ENCODE peak calls at places on chromosomes 4 and X, in seven cellular contexts. One of them, this sample, is unnamed.

GRCh38 chrX:2609431-2610238 is 81.5 kb upstream of the CD99 start:
- DNase-seq in adipocyte: no peak
- DNase-seq in T-helper 17 cell: no peak
- DNase-seq in LHCN-M2: peak
- DNase-seq in activated CD4-positive, alpha-beta T cell treated with anti-CD3 and anti-CD28 coated beads, Interleukin-2, amount 50 U/mL, for 24 hours: no peak
- DNase-seq in stimulated activated CD4-positive, alpha-beta T cell treated with anti-CD3 and anti-CD28 coated beads, Interleukin-4, amount 100 ng/mL, for 4 hours: no peak
- DNase-seq in EH: peak
- DNase-seq in this sample: no peak

GRCh38 chr4:8558080-8558960 is 21.9 kb upstream of the GPR78 start:
- DNase-seq in adipocyte: peak
- DNase-seq in T-helper 17 cell: no peak
- DNase-seq in LHCN-M2: peak
- DNase-seq in activated CD4-positive, alpha-beta T cell treated with anti-CD3 and anti-CD28 coated beads, Interleukin-2, amount 50 U/mL, for 24 hours: no peak
- DNase-seq in stimulated activated CD4-positive, alpha-beta T cell treated with anti-CD3 and anti-CD28 coated beads, Interleukin-4, amount 100 ng/mL, for 4 hours: no peak
- DNase-seq in EH: peak
- DNase-seq in this sample: no peak

GRCh38 chr4:54723786-54724185 is 66.0 kb downstream of the KIT start:
- DNase-seq in adipocyte: no peak
- DNase-seq in T-helper 17 cell: no peak
- DNase-seq in LHCN-M2: no peak
- DNase-seq in activated CD4-positive, alpha-beta T cell treated with anti-CD3 and anti-CD28 coated beads, Interleukin-2, amount 50 U/mL, for 24 hours: no peak
- DNase-seq in stimulated activated CD4-positive, alpha-beta T cell treated with anti-CD3 and anti-CD28 coated beads, Interleukin-4, amount 100 ng/mL, for 4 hours: no peak
- DNase-seq in EH: no peak
- DNase-seq in this sample: no peak

GRCh38 chr4:128668566-128668965 is 140.9 kb upstream of the JADE1 start:
- DNase-seq in adipocyte: no peak
- DNase-seq in T-helper 17 cell: no peak
- DNase-seq in LHCN-M2: no peak
- DNase-seq in activated CD4-positive, alpha-beta T cell treated with anti-CD3 and anti-CD28 coated beads, Interleukin-2, amount 50 U/mL, for 24 hours: no peak
- DNase-seq in stimulated activated CD4-positive, alpha-beta T cell treated with anti-CD3 and anti-CD28 coated beads, Interleukin-4, amount 100 ng/mL, for 4 hours: no peak
- DNase-seq in EH: no peak
- DNase-seq in this sample: no peak

GRCh38 chr4:16875487-16875886 is 23.0 kb downstream of the LDB2 start:
- DNase-seq in adipocyte: peak
- DNase-seq in T-helper 17 cell: no peak
- DNase-seq in LHCN-M2: no peak
- DNase-seq in activated CD4-positive, alpha-beta T cell treated with anti-CD3 and anti-CD28 coated beads, Interleukin-2, amount 50 U/mL, for 24 hours: no peak
- DNase-seq in stimulated activated CD4-positive, alpha-beta T cell treated with anti-CD3 and anti-CD28 coated beads, Interleukin-4, amount 100 ng/mL, for 4 hours: no peak
- DNase-seq in EH: peak
- DNase-seq in this sample: no peak

GRCh38 chrX:20361890-20362262 is 95.2 kb upstream of the RPS6KA3 start:
- DNase-seq in adipocyte: peak
- DNase-seq in T-helper 17 cell: no peak
- DNase-seq in LHCN-M2: peak
- DNase-seq in activated CD4-positive, alpha-beta T cell treated with anti-CD3 and anti-CD28 coated beads, Interleukin-2, amount 50 U/mL, for 24 hours: no peak
- DNase-seq in stimulated activated CD4-positive, alpha-beta T cell treated with anti-CD3 and anti-CD28 coated beads, Interleukin-4, amount 100 ng/mL, for 4 hours: no peak
- DNase-seq in EH: peak
- DNase-seq in this sample: no peak

GRCh38 chr4:69760455-69760854 is at the start of gene SULT1B1:
- DNase-seq in adipocyte: peak
- DNase-seq in T-helper 17 cell: no peak
- DNase-seq in LHCN-M2: peak
- DNase-seq in activated CD4-positive, alpha-beta T cell treated with anti-CD3 and anti-CD28 coated beads, Interleukin-2, amount 50 U/mL, for 24 hours: peak
- DNase-seq in stimulated activated CD4-positive, alpha-beta T cell treated with anti-CD3 and anti-CD28 coated beads, Interleukin-4, amount 100 ng/mL, for 4 hours: peak
- DNase-seq in EH: no peak
- DNase-seq in this sample: no peak

GRCh38 chrX:47217121-47217851 is 1.2 kb upstream of the CDK16 start:
- DNase-seq in adipocyte: peak
- DNase-seq in T-helper 17 cell: no peak
- DNase-seq in LHCN-M2: no peak
- DNase-seq in activated CD4-positive, alpha-beta T cell treated with anti-CD3 and anti-CD28 coated beads, Interleukin-2, amount 50 U/mL, for 24 hours: no peak
- DNase-seq in stimulated activated CD4-positive, alpha-beta T cell treated with anti-CD3 and anti-CD28 coated beads, Interleukin-4, amount 100 ng/mL, for 4 hours: peak
- DNase-seq in EH: peak
- DNase-seq in this sample: peak

GRCh38 chr4:77028241-77028640 is 47.5 kb downstream of the CCNI start:
- DNase-seq in adipocyte: no peak
- DNase-seq in T-helper 17 cell: no peak
- DNase-seq in LHCN-M2: no peak
- DNase-seq in activated CD4-positive, alpha-beta T cell treated with anti-CD3 and anti-CD28 coated beads, Interleukin-2, amount 50 U/mL, for 24 hours: peak
- DNase-seq in stimulated activated CD4-positive, alpha-beta T cell treated with anti-CD3 and anti-CD28 coated beads, Interleukin-4, amount 100 ng/mL, for 4 hours: no peak
- DNase-seq in EH: no peak
- DNase-seq in this sample: no peak

This sample was measured in heart right ventricle.